ENCODE peak calls at places on chromosomes 7 and 10, in ten cellular contexts. Q is GM12878; S is effector memory CD4-positive, alpha-beta T cell; A is transverse colon; D is left ventricle myocardium inferior; I is gastrocnemius medialis; M is cardiac muscle cell; W is GM23338; F is psoas muscle; Z is prostate gland. N is an unnamed sample.

GRCh38 chr7:148286150-148286549 is 304.4 kb upstream of the C7orf33 start:
- DNase-seq in F (no peak), D (no peak), S (no peak), I (no peak), M (peak; percentile 10), Q (no peak), A (no peak), Z (no peak), W (peak; percentile 69), N (no peak)

GRCh38 chr7:31410265-31410664 is 69.7 kb upstream of the NEUROD6 start:
- DNase-seq in D (no peak), S (no peak), M (no peak), A (no peak), I (no peak), Z (no peak), Q (no peak), F (no peak), W (no peak), N (no peak)

GRCh38 chr10:104925232-104925851 is 284.3 kb downstream of the SORCS3 start:
- DNase-seq in Z (peak; percentile 9), A (peak; percentile 8), F (no peak), W (peak; percentile 80), D (peak; percentile 16), S (no peak), I (no peak), M (peak; percentile 15), Q (no peak), N (peak; percentile 71)

GRCh38 chr7:2405601-2406345 is 2.4 kb downstream of the CHST12 start:
- DNase-seq in I (no peak), S (peak; percentile 41), D (no peak), A (peak; percentile 61), W (no peak), M (no peak), Q (peak; percentile 89), Z (no peak), F (no peak), N (peak; percentile 67)

GRCh38 chr10:21399392-21400015 is 126.0 kb downstream of the SKIDA1 start:
- DNase-seq in D (no peak), S (no peak), A (no peak), I (no peak), F (no peak), Q (no peak), W (no peak), M (peak; percentile 93), Z (peak; percentile 14), N (no peak)

GRCh38 chr10:22825841-22826240 is 102.0 kb upstream of the ARMC3 start:
- DNase-seq in A (peak; percentile 18), F (peak; percentile 23), M (no peak), W (peak; percentile 45), Z (no peak), S (no peak), D (peak; percentile 26), I (no peak), Q (no peak), N (no peak)

GRCh38 chr10:124708922-124709520 is 35.2 kb downstream of the FAM53B start:
- DNase-seq in S (no peak), Q (no peak), A (no peak), D (no peak), W (peak; percentile 61), I (no peak), F (no peak), Z (no peak), M (no peak), N (no peak)

GRCh38 chr7:41967156-41967555 is 264.3 kb upstream of the INHBA start:
- DNase-seq in M (peak; percentile 78), I (no peak), Q (no peak), Z (no peak), S (no peak), D (no peak), F (no peak), W (no peak), A (no peak), N (peak; percentile 17)

GRCh38 chr10:101107771-101108170 is 23.3 kb upstream of the TLX1 start:
- DNase-seq in M (no peak), F (no peak), D (no peak), Q (no peak), I (no peak), A (no peak), S (no peak), Z (no peak), W (no peak), N (no peak)

GRCh38 chr7:266851-267840 is 22.8 kb upstream of the FOXL3 start:
- DNase-seq in D (no peak), Z (peak; percentile 49), Q (no peak), S (no peak), F (peak; percentile 30), M (no peak), W (peak; percentile 71), I (no peak), A (peak; percentile 80), N (no peak)

GRCh38 chr7:6516387-6516983 is 34.8 kb downstream of the GRID2IP start:
- DNase-seq in Q (peak; percentile 8), M (peak; percentile 88), I (peak; percentile 75), W (peak; percentile 95), D (peak; percentile 81), F (peak; percentile 81), A (peak; percentile 86), Z (peak; percentile 78), S (peak; percentile 23), N (peak; percentile 88)

GRCh38 chr7:118153551-118154177 is 30.3 kb upstream of the LSM8 start:
- DNase-seq in W (peak; percentile 72), F (no peak), D (no peak), A (peak; percentile 12), Q (no peak), M (peak; percentile 46), S (no peak), Z (no peak), I (no peak), N (no peak)

GRCh38 chr10:119371704-119372663 is 164.6 kb downstream of the GRK5 start:
- DNase-seq in Q (no peak), D (no peak), I (no peak), S (no peak), F (no peak), M (peak; percentile 27), A (no peak), Z (no peak), W (no peak), N (no peak)

GRCh38 chr10:123781956-123782500 is 109.6 kb downstream of the CPXM2 start:
- DNase-seq in D (no peak), W (peak; percentile 18), A (no peak), F (no peak), Q (no peak), M (no peak), Z (no peak), S (no peak), I (no peak), N (no peak)

GRCh38 chr7:47241112-47242065 is 340.5 kb downstream of the TNS3 start:
- DNase-seq in S (no peak), F (no peak), Z (no peak), I (no peak), Q (no peak), M (peak; percentile 40), W (no peak), A (no peak), D (no peak), N (no peak)

DNA sequence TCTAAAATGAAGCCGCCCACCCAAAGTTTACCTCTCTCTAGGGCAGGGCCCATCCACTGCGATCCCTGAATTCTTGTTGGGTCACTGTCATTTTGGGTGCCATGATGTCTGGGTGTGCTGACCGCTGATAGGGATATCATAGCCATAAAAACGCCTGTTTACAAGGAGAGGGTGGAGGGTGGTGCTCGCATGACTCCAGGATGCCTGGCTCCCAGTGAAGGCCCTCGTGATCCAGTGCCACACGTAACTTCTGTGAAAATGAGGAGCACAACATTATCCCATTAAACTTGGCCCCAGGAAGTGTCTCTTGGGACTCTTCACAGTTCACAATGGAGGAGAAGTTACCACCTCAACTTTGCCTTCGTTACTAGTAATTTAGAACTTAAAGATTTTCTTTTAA is 139.5 kb downstream of the TCF7L2 start:
- DNase-seq in I (no peak), F (no peak), S (no peak), W (no peak), A (peak; percentile 33), Z (no peak), Q (no peak), D (no peak), M (no peak), N (no peak)
- H3K4me1 ChIP-seq in I (peaks cover 4% of the 10 kb centered on the region), F (no peaks in the 10 kb centered on the region), S (no peaks in the 10 kb centered on the region), W (peaks cover 50% of the 10 kb centered on the region), A (peaks cover 17% of the 10 kb centered on the region), Z (no peaks in the 10 kb centered on the region), Q (no peaks in the 10 kb centered on the region), D (peaks cover 34% of the 10 kb centered on the region), M (no peaks in the 10 kb centered on the region), N (peaks cover 21% of the 10 kb centered on the region)

GRCh38 chr10:5655003-5655600 is 11.3 kb downstream of the ASB13 start:
- DNase-seq in I (no peak), A (peak; percentile 75), M (no peak), F (no peak), D (no peak), Q (no peak), W (no peak), S (no peak), Z (no peak), N (no peak)
- H3K4me1 ChIP-seq in I (no peaks in the 10 kb centered on the region), A (peaks cover 12% of the 10 kb centered on the region), M (peaks cover 20% of the 10 kb centered on the region), F (no peaks in the 10 kb centered on the region), D (peaks cover 6% of the 10 kb centered on the region), Q (peaks cover 9% of the 10 kb centered on the region), W (peaks cover 2% of the 10 kb centered on the region), S (peaks cover 5% of the 10 kb centered on the region), Z (no peaks in the 10 kb centered on the region), N (peaks cover 15% of the 10 kb centered on the region)

DNA sequence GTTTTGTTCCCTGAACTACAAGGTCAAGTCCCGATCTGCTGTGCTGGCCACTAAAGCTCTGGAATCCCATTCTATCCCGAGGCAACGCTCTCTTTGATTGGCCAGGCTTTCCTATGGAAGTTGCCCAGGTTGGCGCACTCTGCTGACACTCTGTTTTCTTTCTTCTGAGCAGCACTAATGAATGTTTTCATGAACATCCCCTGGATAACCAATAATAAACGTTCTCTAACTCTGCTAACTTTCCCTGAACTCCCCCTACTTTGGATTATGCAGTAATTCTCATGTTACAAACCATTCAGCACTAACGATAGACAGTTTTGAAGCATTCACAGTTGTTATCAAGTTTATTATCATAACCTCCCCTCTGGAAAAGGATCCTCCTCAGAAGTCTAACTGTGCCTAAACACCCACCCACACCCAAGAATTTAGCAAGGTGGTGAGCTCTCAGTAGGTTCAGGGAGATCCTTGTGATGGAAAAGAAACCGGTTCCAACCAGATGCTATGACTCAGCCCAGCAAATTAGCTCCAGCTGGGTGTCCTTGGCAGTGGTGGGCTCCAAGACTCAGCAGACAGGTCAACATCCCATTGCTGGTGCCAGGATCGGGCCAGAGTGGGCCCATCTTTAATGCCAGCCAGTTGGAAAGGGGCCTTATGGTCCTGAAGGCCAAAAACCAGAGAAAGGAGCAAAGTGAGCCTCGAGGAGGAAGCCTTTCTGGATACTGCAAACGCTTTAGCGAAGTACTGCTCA is 68.4 kb downstream of the CREB3L2 start:
- DNase-seq in M (peak; percentile 55), F (peak; percentile 61), Z (no peak), W (no peak), D (no peak), A (no peak), Q (no peak), I (peak; percentile 69), S (no peak), N (peak; percentile 46)
- H3K4me1 ChIP-seq in M (peaks cover 52% of the 10 kb centered on the region), F (peaks cover 41% of the 10 kb centered on the region), Z (peaks cover 6% of the 10 kb centered on the region), W (peaks cover 30% of the 10 kb centered on the region), D (peaks cover 72% of the 10 kb centered on the region), A (peaks cover 30% of the 10 kb centered on the region), Q (peaks cover 35% of the 10 kb centered on the region), I (peaks cover 52% of the 10 kb centered on the region), S (peaks cover 21% of the 10 kb centered on the region), N (peaks cover 71% of the 10 kb centered on the region)

GRCh38 chr10:89702121-89702480 is 711 bp downstream of the KIF20B start:
- DNase-seq in I (no peak), Q (peak; percentile 21), Z (no peak), M (no peak), A (no peak), F (no peak), S (peak; percentile 2), D (no peak), W (peak; percentile 6), N (no peak)
- H3K4me1 ChIP-seq in I (peaks cover 21% of the 10 kb centered on the region), Q (peaks cover 4% of the 10 kb centered on the region), Z (no peaks in the 10 kb centered on the region), M (peaks cover 28% of the 10 kb centered on the region), A (peaks cover 5% of the 10 kb centered on the region), F (peaks cover 10% of the 10 kb centered on the region), S (peaks cover 6% of the 10 kb centered on the region), D (peaks cover 28% of the 10 kb centered on the region), W (peaks cover 13% of the 10 kb centered on the region), N (peaks cover 13% of the 10 kb centered on the region)